ENCODE peak calls at places on chromosomes 7 and 10, in ten cellular contexts. One of them, this sample, is unnamed.

GRCh38 chr7:44236333-44236728 is 35.6 kb downstream of the YKT6 start:
- DNase-seq in stimulated activated CD4-positive, alpha-beta T cell treated with anti-CD3 and anti-CD28 coated beads, Interleukin-2, amount 100 ng/mL, for 48 hours: no peak
- DNase-seq in CD4-positive, CD25-positive, alpha-beta regulatory T cell: no peak
- DNase-seq in stimulated activated CD8-positive, alpha-beta memory T cell treated with anti-CD3 and anti-CD28 coated beads, Interleukin-2, amount 100 ng/mL, for 1 hour: no peak
- DNase-seq in NCI-H748 treated with DMSO at 0.1 percent for 48 hours: no peak
- DNase-seq in activated CD8-positive, alpha-beta memory T cell treated with anti-CD3 and anti-CD28 coated beads for 48 hours: no peak
- DNase-seq in activated CD8-positive, alpha-beta T cell treated with anti-CD3 and anti-CD28 coated beads, Interleukin-2, amount 10 ng/mL, durations not matched to agents 7 days and 5 days: no peak
- DNase-seq in T follicular helper cell: no peak
- DNase-seq in left kidney: no peak
- DNase-seq in activated CD4-positive, alpha-beta T cell treated with anti-CD3 and anti-CD28 coated beads, Interleukin-2, amount 50 U/mL, for 24 hours: no peak
- DNase-seq in this sample: no peak

GRCh38 chr7:101555269-101555920 is 73.7 kb downstream of the MYL10 start:
- DNase-seq in NCI-H748 treated with DMSO at 0.1 percent for 48 hours: no peak
- DNase-seq in left kidney: no peak
- DNase-seq in CD4-positive, CD25-positive, alpha-beta regulatory T cell: no peak
- DNase-seq in stimulated activated CD8-positive, alpha-beta memory T cell treated with anti-CD3 and anti-CD28 coated beads, Interleukin-2, amount 100 ng/mL, for 1 hour: no peak
- DNase-seq in T follicular helper cell: no peak
- DNase-seq in activated CD8-positive, alpha-beta memory T cell treated with anti-CD3 and anti-CD28 coated beads for 48 hours: no peak
- DNase-seq in stimulated activated CD4-positive, alpha-beta T cell treated with anti-CD3 and anti-CD28 coated beads, Interleukin-2, amount 100 ng/mL, for 48 hours: no peak
- DNase-seq in activated CD4-positive, alpha-beta T cell treated with anti-CD3 and anti-CD28 coated beads, Interleukin-2, amount 50 U/mL, for 24 hours: no peak
- DNase-seq in activated CD8-positive, alpha-beta T cell treated with anti-CD3 and anti-CD28 coated beads, Interleukin-2, amount 10 ng/mL, durations not matched to agents 7 days and 5 days: no peak
- DNase-seq in this sample: no peak

GRCh38 chr10:18216482-18216881 is 76.3 kb downstream of the CACNB2 start:
- DNase-seq in NCI-H748 treated with DMSO at 0.1 percent for 48 hours: peak; percentile 18
- DNase-seq in stimulated activated CD4-positive, alpha-beta T cell treated with anti-CD3 and anti-CD28 coated beads, Interleukin-2, amount 100 ng/mL, for 48 hours: no peak
- DNase-seq in activated CD8-positive, alpha-beta memory T cell treated with anti-CD3 and anti-CD28 coated beads for 48 hours: no peak
- DNase-seq in activated CD4-positive, alpha-beta T cell treated with anti-CD3 and anti-CD28 coated beads, Interleukin-2, amount 50 U/mL, for 24 hours: no peak
- DNase-seq in activated CD8-positive, alpha-beta T cell treated with anti-CD3 and anti-CD28 coated beads, Interleukin-2, amount 10 ng/mL, durations not matched to agents 7 days and 5 days: no peak
- DNase-seq in stimulated activated CD8-positive, alpha-beta memory T cell treated with anti-CD3 and anti-CD28 coated beads, Interleukin-2, amount 100 ng/mL, for 1 hour: no peak
- DNase-seq in T follicular helper cell: no peak
- DNase-seq in left kidney: peak; percentile 45
- DNase-seq in CD4-positive, CD25-positive, alpha-beta regulatory T cell: no peak
- DNase-seq in this sample: no peak

GRCh38 chr10:125264752-125265578 is 104.6 kb upstream of the CTBP2 start:
- DNase-seq in activated CD8-positive, alpha-beta T cell treated with anti-CD3 and anti-CD28 coated beads, Interleukin-2, amount 10 ng/mL, durations not matched to agents 7 days and 5 days: no peak
- DNase-seq in T follicular helper cell: no peak
- DNase-seq in activated CD4-positive, alpha-beta T cell treated with anti-CD3 and anti-CD28 coated beads, Interleukin-2, amount 50 U/mL, for 24 hours: no peak
- DNase-seq in CD4-positive, CD25-positive, alpha-beta regulatory T cell: no peak
- DNase-seq in stimulated activated CD8-positive, alpha-beta memory T cell treated with anti-CD3 and anti-CD28 coated beads, Interleukin-2, amount 100 ng/mL, for 1 hour: no peak
- DNase-seq in left kidney: no peak
- DNase-seq in NCI-H748 treated with DMSO at 0.1 percent for 48 hours: no peak
- DNase-seq in activated CD8-positive, alpha-beta memory T cell treated with anti-CD3 and anti-CD28 coated beads for 48 hours: no peak
- DNase-seq in stimulated activated CD4-positive, alpha-beta T cell treated with anti-CD3 and anti-CD28 coated beads, Interleukin-2, amount 100 ng/mL, for 48 hours: no peak
- DNase-seq in this sample: no peak

GRCh38 chr10:71312840-71313789 is 5.9 kb upstream of the SLC29A3 start:
- DNase-seq in T follicular helper cell: no peak
- DNase-seq in CD4-positive, CD25-positive, alpha-beta regulatory T cell: no peak
- DNase-seq in activated CD8-positive, alpha-beta memory T cell treated with anti-CD3 and anti-CD28 coated beads for 48 hours: no peak
- DNase-seq in NCI-H748 treated with DMSO at 0.1 percent for 48 hours: no peak
- DNase-seq in left kidney: no peak
- DNase-seq in stimulated activated CD4-positive, alpha-beta T cell treated with anti-CD3 and anti-CD28 coated beads, Interleukin-2, amount 100 ng/mL, for 48 hours: no peak
- DNase-seq in activated CD8-positive, alpha-beta T cell treated with anti-CD3 and anti-CD28 coated beads, Interleukin-2, amount 10 ng/mL, durations not matched to agents 7 days and 5 days: no peak
- DNase-seq in activated CD4-positive, alpha-beta T cell treated with anti-CD3 and anti-CD28 coated beads, Interleukin-2, amount 50 U/mL, for 24 hours: no peak
- DNase-seq in stimulated activated CD8-positive, alpha-beta memory T cell treated with anti-CD3 and anti-CD28 coated beads, Interleukin-2, amount 100 ng/mL, for 1 hour: no peak
- DNase-seq in this sample: no peak

GRCh38 chr10:64191304-64191703 is 670.1 kb downstream of the REEP3 start:
- DNase-seq in NCI-H748 treated with DMSO at 0.1 percent for 48 hours: peak; percentile 77
- DNase-seq in stimulated activated CD8-positive, alpha-beta memory T cell treated with anti-CD3 and anti-CD28 coated beads, Interleukin-2, amount 100 ng/mL, for 1 hour: no peak
- DNase-seq in T follicular helper cell: no peak
- DNase-seq in CD4-positive, CD25-positive, alpha-beta regulatory T cell: no peak
- DNase-seq in activated CD4-positive, alpha-beta T cell treated with anti-CD3 and anti-CD28 coated beads, Interleukin-2, amount 50 U/mL, for 24 hours: no peak
- DNase-seq in activated CD8-positive, alpha-beta memory T cell treated with anti-CD3 and anti-CD28 coated beads for 48 hours: no peak
- DNase-seq in left kidney: peak; percentile 65
- DNase-seq in stimulated activated CD4-positive, alpha-beta T cell treated with anti-CD3 and anti-CD28 coated beads, Interleukin-2, amount 100 ng/mL, for 48 hours: no peak
- DNase-seq in activated CD8-positive, alpha-beta T cell treated with anti-CD3 and anti-CD28 coated beads, Interleukin-2, amount 10 ng/mL, durations not matched to agents 7 days and 5 days: no peak
- DNase-seq in this sample: no peak

GRCh38 chr7:27423290-27423689 is 180.7 kb downstream of the EVX1 start:
- DNase-seq in activated CD8-positive, alpha-beta memory T cell treated with anti-CD3 and anti-CD28 coated beads for 48 hours: no peak
- DNase-seq in NCI-H748 treated with DMSO at 0.1 percent for 48 hours: no peak
- DNase-seq in T follicular helper cell: no peak
- DNase-seq in left kidney: no peak
- DNase-seq in CD4-positive, CD25-positive, alpha-beta regulatory T cell: no peak
- DNase-seq in stimulated activated CD4-positive, alpha-beta T cell treated with anti-CD3 and anti-CD28 coated beads, Interleukin-2, amount 100 ng/mL, for 48 hours: no peak
- DNase-seq in activated CD4-positive, alpha-beta T cell treated with anti-CD3 and anti-CD28 coated beads, Interleukin-2, amount 50 U/mL, for 24 hours: no peak
- DNase-seq in stimulated activated CD8-positive, alpha-beta memory T cell treated with anti-CD3 and anti-CD28 coated beads, Interleukin-2, amount 100 ng/mL, for 1 hour: no peak
- DNase-seq in activated CD8-positive, alpha-beta T cell treated with anti-CD3 and anti-CD28 coated beads, Interleukin-2, amount 10 ng/mL, durations not matched to agents 7 days and 5 days: no peak
- DNase-seq in this sample: no peak

GRCh38 chr7:1952169-1952760 is 280.5 kb downstream of the MAD1L1 start:
- DNase-seq in activated CD8-positive, alpha-beta memory T cell treated with anti-CD3 and anti-CD28 coated beads for 48 hours: no peak
- DNase-seq in NCI-H748 treated with DMSO at 0.1 percent for 48 hours: no peak
- DNase-seq in activated CD4-positive, alpha-beta T cell treated with anti-CD3 and anti-CD28 coated beads, Interleukin-2, amount 50 U/mL, for 24 hours: no peak
- DNase-seq in stimulated activated CD4-positive, alpha-beta T cell treated with anti-CD3 and anti-CD28 coated beads, Interleukin-2, amount 100 ng/mL, for 48 hours: no peak
- DNase-seq in T follicular helper cell: no peak
- DNase-seq in stimulated activated CD8-positive, alpha-beta memory T cell treated with anti-CD3 and anti-CD28 coated beads, Interleukin-2, amount 100 ng/mL, for 1 hour: no peak
- DNase-seq in CD4-positive, CD25-positive, alpha-beta regulatory T cell: no peak
- DNase-seq in left kidney: no peak
- DNase-seq in activated CD8-positive, alpha-beta T cell treated with anti-CD3 and anti-CD28 coated beads, Interleukin-2, amount 10 ng/mL, durations not matched to agents 7 days and 5 days: no peak
- DNase-seq in this sample: no peak

GRCh38 chr7:151133266-151133985 is 34.1 kb downstream of the GBX1 start:
- DNase-seq in stimulated activated CD8-positive, alpha-beta memory T cell treated with anti-CD3 and anti-CD28 coated beads, Interleukin-2, amount 100 ng/mL, for 1 hour: no peak
- DNase-seq in NCI-H748 treated with DMSO at 0.1 percent for 48 hours: no peak
- DNase-seq in CD4-positive, CD25-positive, alpha-beta regulatory T cell: no peak
- DNase-seq in activated CD4-positive, alpha-beta T cell treated with anti-CD3 and anti-CD28 coated beads, Interleukin-2, amount 50 U/mL, for 24 hours: no peak
- DNase-seq in stimulated activated CD4-positive, alpha-beta T cell treated with anti-CD3 and anti-CD28 coated beads, Interleukin-2, amount 100 ng/mL, for 48 hours: no peak
- DNase-seq in activated CD8-positive, alpha-beta memory T cell treated with anti-CD3 and anti-CD28 coated beads for 48 hours: no peak
- DNase-seq in left kidney: no peak
- DNase-seq in activated CD8-positive, alpha-beta T cell treated with anti-CD3 and anti-CD28 coated beads, Interleukin-2, amount 10 ng/mL, durations not matched to agents 7 days and 5 days: no peak
- DNase-seq in T follicular helper cell: no peak
- DNase-seq in this sample: no peak

GRCh38 chr7:158782638-158783490 is 46.4 kb downstream of the ESYT2 start:
- DNase-seq in activated CD4-positive, alpha-beta T cell treated with anti-CD3 and anti-CD28 coated beads, Interleukin-2, amount 50 U/mL, for 24 hours: no peak
- DNase-seq in left kidney: peak; percentile 43
- DNase-seq in activated CD8-positive, alpha-beta T cell treated with anti-CD3 and anti-CD28 coated beads, Interleukin-2, amount 10 ng/mL, durations not matched to agents 7 days and 5 days: peak; percentile 46
- DNase-seq in activated CD8-positive, alpha-beta memory T cell treated with anti-CD3 and anti-CD28 coated beads for 48 hours: no peak
- DNase-seq in NCI-H748 treated with DMSO at 0.1 percent for 48 hours: no peak
- DNase-seq in stimulated activated CD4-positive, alpha-beta T cell treated with anti-CD3 and anti-CD28 coated beads, Interleukin-2, amount 100 ng/mL, for 48 hours: no peak
- DNase-seq in stimulated activated CD8-positive, alpha-beta memory T cell treated with anti-CD3 and anti-CD28 coated beads, Interleukin-2, amount 100 ng/mL, for 1 hour: no peak
- DNase-seq in T follicular helper cell: no peak
- DNase-seq in CD4-positive, CD25-positive, alpha-beta regulatory T cell: no peak
- DNase-seq in this sample: no peak

GRCh38 chr7:14900051-14900450 is 2.5 kb downstream of the DGKB start:
- DNase-seq in CD4-positive, CD25-positive, alpha-beta regulatory T cell: no peak
- DNase-seq in stimulated activated CD4-positive, alpha-beta T cell treated with anti-CD3 and anti-CD28 coated beads, Interleukin-2, amount 100 ng/mL, for 48 hours: no peak
- DNase-seq in activated CD8-positive, alpha-beta T cell treated with anti-CD3 and anti-CD28 coated beads, Interleukin-2, amount 10 ng/mL, durations not matched to agents 7 days and 5 days: no peak
- DNase-seq in left kidney: no peak
- DNase-seq in NCI-H748 treated with DMSO at 0.1 percent for 48 hours: peak; percentile 31
- DNase-seq in activated CD8-positive, alpha-beta memory T cell treated with anti-CD3 and anti-CD28 coated beads for 48 hours: no peak
- DNase-seq in stimulated activated CD8-positive, alpha-beta memory T cell treated with anti-CD3 and anti-CD28 coated beads, Interleukin-2, amount 100 ng/mL, for 1 hour: no peak
- DNase-seq in activated CD4-positive, alpha-beta T cell treated with anti-CD3 and anti-CD28 coated beads, Interleukin-2, amount 50 U/mL, for 24 hours: no peak
- DNase-seq in T follicular helper cell: no peak
- DNase-seq in this sample: no peak

GRCh38 chr7:28078036-28078901 is 102.3 kb downstream of the JAZF1 start:
- DNase-seq in left kidney: peak; percentile 65
- DNase-seq in activated CD8-positive, alpha-beta memory T cell treated with anti-CD3 and anti-CD28 coated beads for 48 hours: no peak
- DNase-seq in activated CD8-positive, alpha-beta T cell treated with anti-CD3 and anti-CD28 coated beads, Interleukin-2, amount 10 ng/mL, durations not matched to agents 7 days and 5 days: peak; percentile 62
- DNase-seq in NCI-H748 treated with DMSO at 0.1 percent for 48 hours: peak; percentile 44
- DNase-seq in activated CD4-positive, alpha-beta T cell treated with anti-CD3 and anti-CD28 coated beads, Interleukin-2, amount 50 U/mL, for 24 hours: peak; percentile 45
- DNase-seq in T follicular helper cell: peak; percentile 23
- DNase-seq in stimulated activated CD8-positive, alpha-beta memory T cell treated with anti-CD3 and anti-CD28 coated beads, Interleukin-2, amount 100 ng/mL, for 1 hour: no peak
- DNase-seq in CD4-positive, CD25-positive, alpha-beta regulatory T cell: peak; percentile 53
- DNase-seq in stimulated activated CD4-positive, alpha-beta T cell treated with anti-CD3 and anti-CD28 coated beads, Interleukin-2, amount 100 ng/mL, for 48 hours: peak; percentile 41
- DNase-seq in this sample: peak; percentile 31

GRCh38 chr7:27905951-27906350 is 166.0 kb downstream of the TAX1BP1 start:
- DNase-seq in stimulated activated CD8-positive, alpha-beta memory T cell treated with anti-CD3 and anti-CD28 coated beads, Interleukin-2, amount 100 ng/mL, for 1 hour: no peak
- DNase-seq in activated CD8-positive, alpha-beta T cell treated with anti-CD3 and anti-CD28 coated beads, Interleukin-2, amount 10 ng/mL, durations not matched to agents 7 days and 5 days: no peak
- DNase-seq in NCI-H748 treated with DMSO at 0.1 percent for 48 hours: no peak
- DNase-seq in activated CD8-positive, alpha-beta memory T cell treated with anti-CD3 and anti-CD28 coated beads for 48 hours: no peak
- DNase-seq in activated CD4-positive, alpha-beta T cell treated with anti-CD3 and anti-CD28 coated beads, Interleukin-2, amount 50 U/mL, for 24 hours: no peak
- DNase-seq in stimulated activated CD4-positive, alpha-beta T cell treated with anti-CD3 and anti-CD28 coated beads, Interleukin-2, amount 100 ng/mL, for 48 hours: no peak
- DNase-seq in CD4-positive, CD25-positive, alpha-beta regulatory T cell: no peak
- DNase-seq in T follicular helper cell: no peak
- DNase-seq in left kidney: no peak
- DNase-seq in this sample: no peak

GRCh38 chr7:28054531-28055160 is 125.9 kb downstream of the JAZF1 start:
- DNase-seq in activated CD8-positive, alpha-beta memory T cell treated with anti-CD3 and anti-CD28 coated beads for 48 hours: no peak
- DNase-seq in stimulated activated CD8-positive, alpha-beta memory T cell treated with anti-CD3 and anti-CD28 coated beads, Interleukin-2, amount 100 ng/mL, for 1 hour: no peak
- DNase-seq in CD4-positive, CD25-positive, alpha-beta regulatory T cell: no peak
- DNase-seq in NCI-H748 treated with DMSO at 0.1 percent for 48 hours: no peak
- DNase-seq in left kidney: peak; percentile 33
- DNase-seq in T follicular helper cell: no peak
- DNase-seq in activated CD8-positive, alpha-beta T cell treated with anti-CD3 and anti-CD28 coated beads, Interleukin-2, amount 10 ng/mL, durations not matched to agents 7 days and 5 days: no peak
- DNase-seq in stimulated activated CD4-positive, alpha-beta T cell treated with anti-CD3 and anti-CD28 coated beads, Interleukin-2, amount 100 ng/mL, for 48 hours: no peak
- DNase-seq in activated CD4-positive, alpha-beta T cell treated with anti-CD3 and anti-CD28 coated beads, Interleukin-2, amount 50 U/mL, for 24 hours: no peak
- DNase-seq in this sample: peak; percentile 4

GRCh38 chr7:80279760-80280159 is 145.1 kb downstream of the GNAI1 start:
- DNase-seq in CD4-positive, CD25-positive, alpha-beta regulatory T cell: no peak
- DNase-seq in activated CD8-positive, alpha-beta memory T cell treated with anti-CD3 and anti-CD28 coated beads for 48 hours: no peak
- DNase-seq in T follicular helper cell: no peak
- DNase-seq in stimulated activated CD4-positive, alpha-beta T cell treated with anti-CD3 and anti-CD28 coated beads, Interleukin-2, amount 100 ng/mL, for 48 hours: no peak
- DNase-seq in left kidney: peak; percentile 42
- DNase-seq in NCI-H748 treated with DMSO at 0.1 percent for 48 hours: no peak
- DNase-seq in activated CD4-positive, alpha-beta T cell treated with anti-CD3 and anti-CD28 coated beads, Interleukin-2, amount 50 U/mL, for 24 hours: no peak
- DNase-seq in activated CD8-positive, alpha-beta T cell treated with anti-CD3 and anti-CD28 coated beads, Interleukin-2, amount 10 ng/mL, durations not matched to agents 7 days and 5 days: no peak
- DNase-seq in stimulated activated CD8-positive, alpha-beta memory T cell treated with anti-CD3 and anti-CD28 coated beads, Interleukin-2, amount 100 ng/mL, for 1 hour: no peak
- DNase-seq in this sample: no peak

GRCh38 chr10:74718208-74718607 is 108.2 kb upstream of the KAT6B start:
- DNase-seq in NCI-H748 treated with DMSO at 0.1 percent for 48 hours: no peak
- DNase-seq in activated CD8-positive, alpha-beta T cell treated with anti-CD3 and anti-CD28 coated beads, Interleukin-2, amount 10 ng/mL, durations not matched to agents 7 days and 5 days: no peak
- DNase-seq in stimulated activated CD4-positive, alpha-beta T cell treated with anti-CD3 and anti-CD28 coated beads, Interleukin-2, amount 100 ng/mL, for 48 hours: no peak
- DNase-seq in stimulated activated CD8-positive, alpha-beta memory T cell treated with anti-CD3 and anti-CD28 coated beads, Interleukin-2, amount 100 ng/mL, for 1 hour: no peak
- DNase-seq in CD4-positive, CD25-positive, alpha-beta regulatory T cell: no peak
- DNase-seq in T follicular helper cell: no peak
- DNase-seq in left kidney: no peak
- DNase-seq in activated CD4-positive, alpha-beta T cell treated with anti-CD3 and anti-CD28 coated beads, Interleukin-2, amount 50 U/mL, for 24 hours: no peak
- DNase-seq in activated CD8-positive, alpha-beta memory T cell treated with anti-CD3 and anti-CD28 coated beads for 48 hours: no peak
- DNase-seq in this sample: no peak

GRCh38 chr7:28684729-28685211 is 272.5 kb downstream of the CREB5 start:
- DNase-seq in stimulated activated CD4-positive, alpha-beta T cell treated with anti-CD3 and anti-CD28 coated beads, Interleukin-2, amount 100 ng/mL, for 48 hours: no peak
- DNase-seq in NCI-H748 treated with DMSO at 0.1 percent for 48 hours: no peak
- DNase-seq in left kidney: peak; percentile 80
- DNase-seq in stimulated activated CD8-positive, alpha-beta memory T cell treated with anti-CD3 and anti-CD28 coated beads, Interleukin-2, amount 100 ng/mL, for 1 hour: no peak
- DNase-seq in activated CD8-positive, alpha-beta T cell treated with anti-CD3 and anti-CD28 coated beads, Interleukin-2, amount 10 ng/mL, durations not matched to agents 7 days and 5 days: no peak
- DNase-seq in activated CD4-positive, alpha-beta T cell treated with anti-CD3 and anti-CD28 coated beads, Interleukin-2, amount 50 U/mL, for 24 hours: no peak
- DNase-seq in CD4-positive, CD25-positive, alpha-beta regulatory T cell: no peak
- DNase-seq in activated CD8-positive, alpha-beta memory T cell treated with anti-CD3 and anti-CD28 coated beads for 48 hours: no peak
- DNase-seq in T follicular helper cell: no peak
- DNase-seq in this sample: no peak

GRCh38 chr7:138396251-138397070 is 63.6 kb upstream of the TRIM24 start:
- DNase-seq in activated CD8-positive, alpha-beta memory T cell treated with anti-CD3 and anti-CD28 coated beads for 48 hours: no peak
- DNase-seq in left kidney: peak; percentile 93
- DNase-seq in activated CD8-positive, alpha-beta T cell treated with anti-CD3 and anti-CD28 coated beads, Interleukin-2, amount 10 ng/mL, durations not matched to agents 7 days and 5 days: no peak
- DNase-seq in activated CD4-positive, alpha-beta T cell treated with anti-CD3 and anti-CD28 coated beads, Interleukin-2, amount 50 U/mL, for 24 hours: no peak
- DNase-seq in stimulated activated CD8-positive, alpha-beta memory T cell treated with anti-CD3 and anti-CD28 coated beads, Interleukin-2, amount 100 ng/mL, for 1 hour: no peak
- DNase-seq in stimulated activated CD4-positive, alpha-beta T cell treated with anti-CD3 and anti-CD28 coated beads, Interleukin-2, amount 100 ng/mL, for 48 hours: no peak
- DNase-seq in CD4-positive, CD25-positive, alpha-beta regulatory T cell: no peak
- DNase-seq in T follicular helper cell: no peak
- DNase-seq in NCI-H748 treated with DMSO at 0.1 percent for 48 hours: peak; percentile 49
- DNase-seq in this sample: no peak

GRCh38 chr7:100515072-100515532 is 23.9 kb upstream of the AGFG2 start:
- DNase-seq in stimulated activated CD8-positive, alpha-beta memory T cell treated with anti-CD3 and anti-CD28 coated beads, Interleukin-2, amount 100 ng/mL, for 1 hour: no peak
- DNase-seq in activated CD8-positive, alpha-beta memory T cell treated with anti-CD3 and anti-CD28 coated beads for 48 hours: no peak
- DNase-seq in left kidney: no peak
- DNase-seq in T follicular helper cell: no peak
- DNase-seq in stimulated activated CD4-positive, alpha-beta T cell treated with anti-CD3 and anti-CD28 coated beads, Interleukin-2, amount 100 ng/mL, for 48 hours: no peak
- DNase-seq in activated CD8-positive, alpha-beta T cell treated with anti-CD3 and anti-CD28 coated beads, Interleukin-2, amount 10 ng/mL, durations not matched to agents 7 days and 5 days: no peak
- DNase-seq in NCI-H748 treated with DMSO at 0.1 percent for 48 hours: no peak
- DNase-seq in activated CD4-positive, alpha-beta T cell treated with anti-CD3 and anti-CD28 coated beads, Interleukin-2, amount 50 U/mL, for 24 hours: no peak
- DNase-seq in CD4-positive, CD25-positive, alpha-beta regulatory T cell: no peak
- DNase-seq in this sample: no peak